ENCODE peak calls at places on chromosomes 12 and 14, in six cellular contexts. F is AG09319; W is Caki2; N is endothelial cell; M is cerebellum; J is activated naive CD4-positive, alpha-beta T cell treated with anti-CD3 and anti-CD28 coated beads, Interleukin-2, amount 10 ng/mL, durations not matched to agents 7 days and 5 days. I is an unnamed sample.
A peak's percentile ranks its signal among the peaks of the same experiment; 100 is the strongest.

GRCh38 chr14:89143595-89143994 is 273.4 kb downstream of the FOXN3 start:
- DNase-seq in W (no peak), J (no peak), M (no peak), F (no peak), N (no peak), I (no peak)

GRCh38 chr12:28869197-28869596 is 279.9 kb upstream of the FAR2 start:
- DNase-seq in N (no peak), F (no peak), M (no peak), J (no peak), W (no peak), I (no peak)

GRCh38 chr14:102262894-102263462 is 42.0 kb downstream of the MOK start:
- DNase-seq in N (peak; percentile 35), F (no peak), M (no peak), W (peak; percentile 85), J (no peak), I (no peak)

GRCh38 chr12:2259368-2259767 is 206.6 kb downstream of the CACNA1C start:
- DNase-seq in F (no peak), M (no peak), N (no peak), J (no peak), W (no peak), I (no peak)

GRCh38 chr12:65695077-65695865 is 129.0 kb upstream of the HMGA2 start:
- DNase-seq in J (no peak), W (peak; percentile 99), M (no peak), N (no peak), F (peak; percentile 88), I (no peak)

GRCh38 chr12:1220127-1221092 is 229.4 kb downstream of the ERC1 start:
- DNase-seq in N (no peak), J (no peak), F (no peak), M (no peak), W (no peak), I (no peak)

GRCh38 chr12:46783881-46784280 is 41.9 kb downstream of the SLC38A4 start:
- DNase-seq in J (no peak), M (no peak), N (no peak), F (no peak), W (no peak), I (no peak)

GRCh38 chr12:91952916-91953315 is 192.7 kb downstream of the BTG1 start:
- DNase-seq in N (no peak), M (no peak), J (no peak), W (peak; percentile 8), F (no peak), I (no peak)

GRCh38 chr14:24052656-24053547 is 1.1 kb downstream of the CARMIL3 start:
- DNase-seq in N (no peak), J (no peak), F (no peak), W (no peak), M (no peak), I (no peak)